ENCODE peak calls at places on chromosomes 11 and 22, in eight cellular contexts. M is PC-3, N is tibial nerve, J is kidney epithelial cell, L is A549, D is endothelial cell of umbilical vein, Y is chondrocyte, W is heart right ventricle. Z is an unnamed sample.

GRCh38 chr11:5592615-5593014 is 3.8 kb upstream of the TRIM6 start:
- DNase-seq in Y (no peak), L (no peak), D (no peak), M (no peak), N (no peak), W (no peak), J (no peak), Z (no peak)

GRCh38 chr11:73397468-73398131 is 21.4 kb downstream of the RELT start:
- DNase-seq in J (no peak), W (no peak), M (no peak), N (no peak), D (no peak), L (no peak), Y (no peak), Z (no peak)

GRCh38 chr11:89437317-89437716 is 53.9 kb downstream of the NOX4 start:
- DNase-seq in M (no peak), N (no peak), L (no peak), D (no peak), J (no peak), W (no peak), Y (no peak), Z (no peak)

GRCh38 chr11:112662554-112662953 is 298.7 kb upstream of the NCAM1 start:
- DNase-seq in W (no peak), Y (no peak), L (no peak), D (no peak), N (no peak), J (no peak), M (no peak), Z (no peak)

GRCh38 chr11:47408598-47409439 is 429 bp downstream of the SLC39A13 start:
- DNase-seq in Y (peak), N (no peak), M (peak), D (peak), J (peak), W (peak), L (peak), Z (no peak)

GRCh38 chr11:131916633-131917032 is 546.2 kb downstream of the NTM start:
- DNase-seq in L (no peak), J (no peak), N (no peak), W (no peak), Y (no peak), M (no peak), D (no peak), Z (no peak)

GRCh38 chr11:123166095-123166559 is 28.9 kb downstream of the CLMP start:
- DNase-seq in Y (no peak), M (peak), J (no peak), D (no peak), L (peak), W (peak), N (peak), Z (no peak)

GRCh38 chr11:66981976-66982578 is 7.0 kb downstream of the C11orf86 start:
- DNase-seq in M (peak), Y (no peak), D (peak), L (peak), N (peak), J (peak), W (peak), Z (no peak)

GRCh38 chr11:57979532-57980079 is 44.1 kb upstream of the OR9Q1 start:
- DNase-seq in J (no peak), M (no peak), N (no peak), Y (no peak), L (no peak), D (no peak), W (no peak), Z (no peak)

GRCh38 chr22:29574762-29575450 is 6.0 kb downstream of the NIPSNAP1 start:
- DNase-seq in W (no peak), D (no peak), L (no peak), N (no peak), Y (no peak), J (no peak), M (no peak), Z (no peak)

GRCh38 chr11:45599161-45599943 is 66.1 kb downstream of the CHST1 start:
- DNase-seq in Y (no peak), J (no peak), L (no peak), N (no peak), W (no peak), D (no peak), M (no peak), Z (no peak)

GRCh38 chr11:48001438-48002021 is 21.2 kb downstream of the PTPRJ start:
- DNase-seq in D (peak), M (no peak), N (no peak), J (peak), Y (peak), W (no peak), L (peak), Z (peak)

GRCh38 chr11:126624491-126624890 is 269.0 kb downstream of the ST3GAL4 start:
- DNase-seq in W (no peak), J (no peak), D (no peak), Y (no peak), M (no peak), N (no peak), L (no peak), Z (no peak)

GRCh38 chr11:336666-337002 is 16.0 kb upstream of the IFITM3 start:
- DNase-seq in D (peak), N (no peak), W (no peak), M (no peak), Y (no peak), L (no peak), J (no peak), Z (no peak)

GRCh38 chr11:128745296-128746183 is 51.7 kb downstream of the FLI1 start:
- DNase-seq in J (no peak), Y (no peak), W (peak), L (no peak), D (peak), M (no peak), N (no peak), Z (no peak)

GRCh38 chr11:66727282-66727882 is 1.6 kb downstream of the SPTBN2 start:
- DNase-seq in W (no peak), J (no peak), M (peak), Y (no peak), L (peak), N (no peak), D (peak), Z (peak)

GRCh38 chr22:10961043-10961860 is 4566.7 kb upstream of the OR11H1 start:
- DNase-seq in L (no peak), Y (peak), J (no peak), W (no peak), N (no peak), D (no peak), M (no peak), Z (no peak)

GRCh38 chr11:128328955-128329551 is 258.3 kb downstream of the ETS1 start:
- DNase-seq in J (no peak), N (no peak), M (no peak), L (no peak), D (peak), W (peak), Y (no peak), Z (no peak)

GRCh38 chr11:130131957-130132850 is 27.4 kb upstream of the ST14 start:
- DNase-seq in N (peak), W (peak), M (peak), Y (no peak), D (peak), L (peak), J (no peak), Z (peak)

GRCh38 chr11:121104223-121104831 is 3.3 kb downstream of the TECTA start:
- DNase-seq in W (peak), Y (no peak), M (no peak), D (no peak), N (no peak), J (no peak), L (no peak), Z (no peak)

GRCh38 chr11:94815705-94816344 is 47.7 kb downstream of the AMOTL1 start:
- DNase-seq in L (peak), Y (no peak), J (no peak), D (no peak), W (no peak), N (no peak), M (peak), Z (no peak)

GRCh38 chr11:19789840-19790710 is 77.4 kb downstream of the NAV2 start:
- DNase-seq in W (no peak), D (no peak), L (no peak), J (no peak), N (no peak), Y (no peak), M (no peak), Z (no peak)

GRCh38 chr11:206002-206384 is 1.2 kb downstream of the BET1L start:
- DNase-seq in J (no peak), Y (peak), M (no peak), D (no peak), L (no peak), N (no peak), W (no peak), Z (no peak)

GRCh38 chr11:30174265-30175022 is 56.4 kb upstream of the FSHB start:
- DNase-seq in M (no peak), D (no peak), N (peak), Y (no peak), L (no peak), J (no peak), W (no peak), Z (no peak)

GRCh38 chr11:5837695-5838094 is 4.0 kb downstream of the OR52E6 start:
- DNase-seq in M (no peak), Y (no peak), J (no peak), N (no peak), W (no peak), D (no peak), L (no peak), Z (no peak)

GRCh38 chr11:71212871-71213559 is 39.4 kb downstream of the SHANK2 start:
- DNase-seq in L (no peak), J (no peak), N (no peak), W (no peak), D (no peak), Y (peak), M (no peak), Z (no peak)

GRCh38 chr11:17642980-17643379 is 76.4 kb upstream of the MYOD1 start:
- DNase-seq in Y (no peak), M (no peak), N (no peak), L (no peak), D (no peak), J (no peak), W (no peak), Z (no peak)

GRCh38 chr22:16957781-16958180 is 50.2 kb downstream of the GAB4 start:
- DNase-seq in Y (peak), W (no peak), D (no peak), J (no peak), N (no peak), L (no peak), M (no peak), Z (no peak)

GRCh38 chr11:18011633-18012313 is 1.1 kb downstream of the SERGEF start:
- DNase-seq in W (no peak), L (no peak), N (no peak), D (no peak), J (no peak), Y (no peak), M (no peak), Z (no peak)

GRCh38 chr11:107301886-107302285 is 155.7 kb downstream of the CWF19L2 start:
- DNase-seq in D (peak), M (peak), Y (no peak), J (no peak), N (no peak), W (no peak), L (no peak), Z (no peak)

GRCh38 chr11:1763796-1764661 is at the start of gene CTSD:
- DNase-seq in W (peak), J (no peak), D (peak), M (peak), Y (peak), N (peak), L (peak), Z (peak)
- TF ChIP-seq CTCF in W (no peak), J (peak), D (no peak), M (peak), Y (peak), N (no peak), L (peak), Z (no peak)

DNA sequence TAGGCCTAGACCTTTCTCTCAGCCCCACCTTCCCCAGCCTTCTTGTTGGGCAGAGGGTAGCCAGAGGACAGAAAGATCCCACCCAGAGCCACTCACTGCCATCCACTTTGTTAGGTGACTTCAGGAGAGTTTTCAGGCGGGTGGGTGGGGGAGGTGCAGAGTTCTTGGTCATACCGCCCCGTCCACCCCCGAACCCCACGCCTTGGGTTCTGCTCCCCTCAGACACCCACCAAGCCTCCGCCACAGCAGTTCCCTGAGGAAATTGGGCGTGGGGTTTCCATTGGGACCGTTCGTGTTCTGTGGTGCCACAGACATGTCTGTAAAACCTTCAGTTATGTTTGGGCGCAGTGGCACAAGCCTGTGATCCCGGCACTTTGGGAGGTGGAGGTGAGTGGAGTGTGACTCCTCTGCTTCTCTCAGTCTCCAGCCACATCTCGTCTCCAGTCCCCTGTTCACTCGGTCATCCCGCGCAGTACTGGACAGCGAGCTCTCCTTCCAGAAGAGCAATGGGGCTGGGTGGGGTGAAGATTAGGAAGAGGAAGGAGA is 1.5 kb downstream of the MIF start:
- DNase-seq in W (no peak), D (no peak), Y (no peak), M (no peak), L (no peak), N (no peak), J (no peak), Z (no peak)
- TF ChIP-seq CTCF in W (no peak), D (no peak), Y (no peak), M (no peak), L (no peak), N (no peak), J (no peak), Z (peak)

DNA sequence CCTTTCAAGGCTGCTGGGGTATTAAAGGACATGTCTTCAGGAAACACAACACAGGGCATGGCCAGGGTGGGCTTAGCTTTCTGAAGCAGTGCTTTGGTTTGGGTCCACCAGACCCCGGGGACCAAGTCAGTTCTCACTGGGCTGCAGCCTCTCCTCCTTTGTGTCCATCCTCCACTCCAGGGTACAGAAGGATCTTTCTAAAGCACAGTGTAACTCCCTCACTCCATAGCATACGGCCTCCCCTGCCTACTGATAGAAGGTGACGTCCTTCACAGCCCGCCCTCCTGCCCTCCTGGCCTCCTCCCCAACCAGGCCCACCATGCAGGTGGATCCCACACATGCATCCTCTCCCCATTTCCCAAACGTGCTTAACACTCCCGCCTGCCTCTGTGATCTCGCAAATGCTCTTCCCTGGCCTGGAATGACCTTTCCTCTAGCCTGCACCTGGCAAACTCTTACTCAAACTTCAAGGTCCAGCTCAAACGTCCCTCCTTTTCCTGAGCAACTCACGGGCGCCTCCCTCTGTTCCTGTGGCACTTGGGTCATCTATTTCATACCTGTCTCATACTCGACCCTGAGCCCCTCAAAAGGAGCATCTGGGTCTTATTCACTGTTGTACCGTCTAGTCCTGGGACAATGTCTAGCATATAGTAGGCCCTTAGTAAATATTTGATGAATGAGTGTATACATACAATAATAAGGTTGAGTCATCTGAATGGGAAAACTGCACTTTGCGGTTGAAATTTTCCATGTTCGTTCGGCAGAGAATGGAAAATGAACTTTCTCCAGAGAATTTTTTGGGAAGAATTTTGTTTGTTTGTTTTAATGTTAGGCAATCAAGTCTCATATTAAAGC is 187.7 kb downstream of the EFCAB6 start:
- DNase-seq in D (no peak), Y (no peak), L (peak), W (no peak), M (peak), J (no peak), N (no peak), Z (no peak)
- TF ChIP-seq CTCF in D (no peak), Y (no peak), L (peak), W (no peak), M (no peak), J (no peak), N (no peak), Z (no peak)

GRCh38 chr11:64331569-64332371 is 8.2 kb upstream of the CCDC88B start:
- DNase-seq in L (peak), W (peak), N (peak), J (peak), D (peak), M (peak), Y (peak), Z (peak)
- TF ChIP-seq CTCF in L (peak), W (no peak), N (peak), J (peak), D (peak), M (peak), Y (peak), Z (peak)

GRCh38 chr22:22408731-22409696 is 99.5 kb downstream of the ZNF280B start:
- DNase-seq in N (peak), D (no peak), Y (no peak), M (peak), L (peak), J (no peak), W (no peak), Z (no peak)
- TF ChIP-seq CTCF in N (peak), D (peak), Y (peak), M (peak), L (peak), J (peak), W (no peak), Z (no peak)

DNA sequence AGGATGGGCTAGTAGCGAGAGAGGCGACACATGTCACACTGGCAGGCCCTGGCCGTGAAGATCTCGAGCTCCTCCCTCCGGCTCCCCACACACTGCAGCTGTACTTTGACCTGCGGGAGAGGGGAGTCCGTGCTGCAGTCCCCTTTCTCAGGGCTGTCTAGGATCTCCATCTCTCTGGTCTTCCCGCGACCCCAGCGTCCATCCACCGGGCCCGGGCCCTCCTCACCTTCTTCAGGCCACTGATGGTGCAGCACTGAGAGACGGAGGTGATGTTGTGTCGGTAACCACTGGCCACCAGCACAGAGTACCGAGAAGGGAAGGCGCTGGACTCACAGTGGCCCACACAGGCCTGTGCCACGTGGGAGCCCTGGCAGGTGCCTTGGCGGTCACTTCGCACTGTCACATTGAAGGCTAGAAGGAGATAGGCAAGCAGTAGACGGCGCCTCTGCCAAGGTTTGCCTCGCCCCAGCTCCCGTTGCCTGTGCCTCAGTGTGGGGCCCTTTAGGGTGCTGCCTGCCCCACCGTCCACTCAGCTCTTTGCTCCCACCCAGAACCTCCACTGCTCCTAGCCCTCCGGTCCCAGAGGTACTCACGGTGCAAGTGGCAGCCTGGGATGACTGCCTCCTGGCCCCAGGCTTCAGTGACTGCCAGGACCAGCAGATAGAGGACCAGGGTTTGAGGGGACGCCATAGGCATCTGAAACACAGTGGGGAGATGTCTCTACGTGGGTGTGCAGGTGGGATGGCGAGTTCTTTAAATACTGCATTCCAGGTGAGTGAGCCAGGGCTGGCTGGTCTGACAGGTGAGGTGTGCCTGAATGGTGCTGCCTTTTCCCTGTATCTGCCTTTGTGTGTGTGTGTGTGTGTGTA is 694 bp downstream of the GPHA2 start:
- DNase-seq in W (no peak), D (no peak), J (no peak), Y (peak), M (no peak), N (no peak), L (no peak), Z (no peak)
- TF ChIP-seq CTCF in W (no peak), D (no peak), J (no peak), Y (no peak), M (no peak), N (no peak), L (no peak), Z (no peak)

DNA sequence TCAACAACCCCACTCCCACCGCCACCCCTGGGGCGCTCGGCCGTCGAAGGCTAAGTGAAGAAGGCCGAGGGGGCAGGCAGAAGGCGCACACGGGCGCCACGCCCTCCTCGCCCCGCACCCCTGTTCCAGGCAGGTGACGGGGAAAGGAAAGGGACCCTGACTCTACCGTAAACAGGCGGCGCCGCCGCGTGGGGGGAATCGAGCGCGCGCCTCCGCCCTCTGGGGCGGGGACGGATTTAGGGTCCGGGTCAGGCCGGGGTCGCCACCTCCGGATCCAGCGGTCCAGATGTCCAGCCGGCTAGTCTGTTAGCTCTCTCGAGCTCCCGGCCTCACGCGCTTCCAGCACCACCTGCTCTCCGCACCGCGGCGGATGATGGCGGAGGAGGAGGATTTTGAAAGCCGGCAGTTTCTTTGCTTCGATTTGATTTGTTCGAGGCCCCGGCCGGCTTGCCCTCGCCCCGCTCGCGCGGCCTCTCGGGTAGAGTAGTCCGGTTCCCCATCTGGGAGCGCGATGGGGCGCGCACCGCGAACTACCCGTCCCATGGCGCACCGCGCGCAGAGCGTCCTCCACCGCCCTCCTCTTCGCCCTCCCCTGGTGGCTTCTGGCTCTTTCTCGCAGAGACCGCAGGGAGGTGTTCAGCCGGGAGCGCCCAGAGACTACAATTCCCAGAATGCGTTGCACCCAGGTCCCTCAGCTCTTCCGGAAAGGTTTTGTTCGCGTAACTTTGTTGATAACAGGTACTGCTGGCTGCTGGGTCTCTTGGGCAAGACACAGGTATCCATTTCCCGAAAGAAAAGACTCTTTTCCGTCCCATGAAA is at the start of gene RANGAP1:
- DNase-seq in W (peak), Y (peak), N (peak), L (peak), J (peak), M (peak), D (peak), Z (peak)
- TF ChIP-seq CTCF in W (no peak), Y (peak), N (peak), L (no peak), J (no peak), M (no peak), D (peak), Z (no peak)